ENCODE peak calls at places on chromosomes 11 and 22, in four cellular contexts. Q is K562, O is GM12878, J is HepG2. P is an unnamed sample.
A peak's percentile ranks its signal among the peaks of the same experiment; 100 is the strongest.

GRCh38 chr11:94504689-94505293 is 7.5 kb upstream of the C11orf97 start:
- DNase-seq in Q (peak; percentile 44), O (no peak), J (peak; percentile 43), P (peak; percentile 52)

GRCh38 chr22:42978453-42979103 is 36.4 kb downstream of the PACSIN2 start:
- DNase-seq in Q (no peak), O (no peak), J (no peak), P (no peak)

GRCh38 chr11:43735931-43736330 is 55.4 kb downstream of the HSD17B12 start:
- DNase-seq in Q (no peak), O (no peak), J (no peak), P (no peak)

GRCh38 chr22:22997988-22998387 is 72.3 kb upstream of the GNAZ start:
- DNase-seq in Q (no peak), O (no peak), J (no peak), P (no peak)

GRCh38 chr11:32911413-32911812 is 18.8 kb downstream of the QSER1 start:
- DNase-seq in Q (no peak), O (no peak), J (no peak), P (no peak)

GRCh38 chr11:118341749-118342489 is 586 bp downstream of the CD3D start:
- DNase-seq in Q (no peak), O (no peak), J (peak; percentile 32), P (no peak)

GRCh38 chr11:87473174-87473573 is 435.4 kb downstream of the TMEM135 start:
- DNase-seq in Q (no peak), O (no peak), J (no peak), P (no peak)

GRCh38 chr11:35717043-35717442 is 54.5 kb downstream of the TRIM44 start:
- DNase-seq in Q (no peak), O (no peak), J (no peak), P (no peak)

GRCh38 chr11:85182437-85183109 is 444.6 kb downstream of the DLG2 start:
- DNase-seq in Q (peak; percentile 8), O (no peak), J (peak; percentile 21), P (peak; percentile 24)

GRCh38 chr11:57269580-57270021 is 32.6 kb upstream of the APLNR start:
- DNase-seq in Q (no peak), O (no peak), J (no peak), P (no peak)

GRCh38 chr11:114066046-114066648 is 6.6 kb downstream of the ZBTB16 start:
- DNase-seq in Q (no peak), O (no peak), J (no peak), P (no peak)

GRCh38 chr11:575324-575995 is 810 bp upstream of the PHRF1 start:
- DNase-seq in Q (no peak), O (no peak), J (peak; percentile 59), P (no peak)

GRCh38 chr11:12137005-12137690 is 26.8 kb downstream of the MICAL2 start:
- DNase-seq in Q (no peak), O (no peak), J (peak; percentile 28), P (no peak)

GRCh38 chr11:10605941-10606381 is 37.5 kb upstream of the LYVE1 start:
- DNase-seq in Q (no peak), O (no peak), J (peak; percentile 8), P (no peak)

GRCh38 chr11:69089258-69089657 is 40.5 kb downstream of the TPCN2 start:
- DNase-seq in Q (no peak), O (no peak), J (no peak), P (no peak)

GRCh38 chr11:105923814-105924213 is 98.2 kb downstream of the MSANTD4 start:
- DNase-seq in Q (no peak), O (no peak), J (no peak), P (no peak)

GRCh38 chr11:1421291-1421690 is 31.6 kb downstream of the BRSK2 start:
- DNase-seq in Q (no peak), O (no peak), J (no peak), P (no peak)

GRCh38 chr11:18927550-18928322 is 11.5 kb downstream of the MRGPRX1 start:
- DNase-seq in Q (peak; percentile 19), O (no peak), J (no peak), P (no peak)
- TF ChIP-seq ZBTB33 in Q (no peak), O (no peak), J (no peak), P (no peak)

GRCh38 chr11:63756919-63757761 is 11.4 kb downstream of the ZFTA start:
- DNase-seq in Q (no peak), O (no peak), J (peak; percentile 52), P (no peak)
- TF ChIP-seq MXI1 in Q (no peak), O (no peak), J (no peak), P (no peak)

GRCh38 chr22:20537983-20538382 is 30.6 kb downstream of the MED15 start:
- DNase-seq in Q (no peak), O (no peak), J (no peak), P (no peak)
- TF ChIP-seq ZBTB33 in Q (no peak), O (no peak), J (no peak), P (no peak)

GRCh38 chr11:64058494-64058893 is 22.8 kb downstream of the FLRT1 start:
- DNase-seq in Q (no peak), O (no peak), J (no peak), P (peak; percentile 96)
- TF ChIP-seq MXI1 in Q (no peak), O (no peak), J (no peak), P (peak; percentile 88)